ENCODE peak calls at places on chromosomes 12 and 14, in seven cellular contexts. One of them, this sample, is unnamed.

GRCh38 chr12:88351121-88351520 is 209.0 kb downstream of the TMTC3 start:
- DNase-seq in fibroblast of lung: no peak
- DNase-seq in fibroblast of the aortic adventitia: no peak
- DNase-seq in upper lobe of right lung: no peak
- DNase-seq in bronchial epithelial cell: no peak
- DNase-seq in kidney epithelial cell: no peak
- DNase-seq in endothelial cell of umbilical vein: no peak
- DNase-seq in this sample: no peak

GRCh38 chr12:27971606-27972005 is 927 bp downstream of the PTHLH start:
- DNase-seq in fibroblast of lung: no peak
- DNase-seq in fibroblast of the aortic adventitia: no peak
- DNase-seq in upper lobe of right lung: no peak
- DNase-seq in bronchial epithelial cell: no peak
- DNase-seq in kidney epithelial cell: no peak
- DNase-seq in endothelial cell of umbilical vein: no peak
- DNase-seq in this sample: no peak

GRCh38 chr14:22646570-22647254 is 2.6 kb upstream of the OR6J1 start:
- DNase-seq in fibroblast of lung: peak
- DNase-seq in fibroblast of the aortic adventitia: peak
- DNase-seq in upper lobe of right lung: no peak
- DNase-seq in bronchial epithelial cell: peak
- DNase-seq in kidney epithelial cell: no peak
- DNase-seq in endothelial cell of umbilical vein: no peak
- DNase-seq in this sample: no peak

GRCh38 chr14:67675219-67675582 is 769 bp upstream of the VTI1B start:
- DNase-seq in fibroblast of lung: no peak
- DNase-seq in fibroblast of the aortic adventitia: peak
- DNase-seq in upper lobe of right lung: no peak
- DNase-seq in bronchial epithelial cell: no peak
- DNase-seq in kidney epithelial cell: no peak
- DNase-seq in endothelial cell of umbilical vein: peak
- DNase-seq in this sample: no peak

GRCh38 chr14:31204593-31205534 is 2.7 kb downstream of the HECTD1 start:
- DNase-seq in fibroblast of lung: peak
- DNase-seq in fibroblast of the aortic adventitia: no peak
- DNase-seq in upper lobe of right lung: no peak
- DNase-seq in bronchial epithelial cell: no peak
- DNase-seq in kidney epithelial cell: no peak
- DNase-seq in endothelial cell of umbilical vein: no peak
- DNase-seq in this sample: no peak

GRCh38 chr12:109861689-109862314 is 18.5 kb downstream of the GLTP start:
- DNase-seq in fibroblast of lung: no peak
- DNase-seq in fibroblast of the aortic adventitia: no peak
- DNase-seq in upper lobe of right lung: no peak
- DNase-seq in bronchial epithelial cell: no peak
- DNase-seq in kidney epithelial cell: no peak
- DNase-seq in endothelial cell of umbilical vein: no peak
- DNase-seq in this sample: no peak

GRCh38 chr12:13980548-13981295 is 680 bp downstream of the GRIN2B start:
- DNase-seq in fibroblast of lung: no peak
- DNase-seq in fibroblast of the aortic adventitia: no peak
- DNase-seq in upper lobe of right lung: no peak
- DNase-seq in bronchial epithelial cell: no peak
- DNase-seq in kidney epithelial cell: no peak
- DNase-seq in endothelial cell of umbilical vein: no peak
- DNase-seq in this sample: no peak

GRCh38 chr12:46134852-46135251 is 134.0 kb downstream of the SLC38A1 start:
- DNase-seq in fibroblast of lung: no peak
- DNase-seq in fibroblast of the aortic adventitia: no peak
- DNase-seq in upper lobe of right lung: no peak
- DNase-seq in bronchial epithelial cell: no peak
- DNase-seq in kidney epithelial cell: no peak
- DNase-seq in endothelial cell of umbilical vein: no peak
- DNase-seq in this sample: no peak

GRCh38 chr12:85782711-85783110 is 53.5 kb downstream of the RASSF9 start:
- DNase-seq in fibroblast of lung: no peak
- DNase-seq in fibroblast of the aortic adventitia: no peak
- DNase-seq in upper lobe of right lung: no peak
- DNase-seq in bronchial epithelial cell: no peak
- DNase-seq in kidney epithelial cell: no peak
- DNase-seq in endothelial cell of umbilical vein: no peak
- DNase-seq in this sample: no peak

GRCh38 chr12:32400114-32400672 is 835 bp downstream of the FGD4 start:
- DNase-seq in fibroblast of lung: no peak
- DNase-seq in fibroblast of the aortic adventitia: no peak
- DNase-seq in upper lobe of right lung: no peak
- DNase-seq in bronchial epithelial cell: peak
- DNase-seq in kidney epithelial cell: no peak
- DNase-seq in endothelial cell of umbilical vein: peak
- DNase-seq in this sample: no peak

DNA sequence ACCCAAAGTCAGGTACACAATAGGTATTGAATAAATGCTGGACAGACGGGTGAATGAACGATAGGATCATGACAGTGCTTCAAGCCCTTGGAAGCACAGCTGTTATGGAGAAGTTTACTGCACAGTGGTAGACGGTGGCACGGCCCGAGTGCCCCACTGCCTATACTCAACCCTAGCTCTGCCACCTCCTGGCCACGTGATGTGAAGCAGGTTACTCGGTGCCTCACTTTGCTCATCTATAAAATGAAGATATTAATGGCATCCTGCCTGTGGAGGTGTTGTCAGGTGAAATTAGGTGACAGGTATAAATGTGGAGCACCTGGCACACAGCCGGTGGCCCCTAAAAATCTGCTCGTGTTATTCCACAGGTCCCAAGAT is 5.8 kb downstream of the ASB2 start:
- DNase-seq in fibroblast of lung: no peak
- DNase-seq in fibroblast of the aortic adventitia: no peak
- DNase-seq in upper lobe of right lung: no peak
- DNase-seq in bronchial epithelial cell: peak
- DNase-seq in kidney epithelial cell: no peak
- DNase-seq in endothelial cell of umbilical vein: no peak
- DNase-seq in this sample: no peak
- H3K4me3 ChIP-seq in fibroblast of lung: peak
- H3K4me3 ChIP-seq in fibroblast of the aortic adventitia: no peak
- H3K4me3 ChIP-seq in upper lobe of right lung: peak
- H3K4me3 ChIP-seq in bronchial epithelial cell: no peak
- H3K4me3 ChIP-seq in kidney epithelial cell: peak
- H3K4me3 ChIP-seq in endothelial cell of umbilical vein: no peak
- H3K4me3 ChIP-seq in this sample: no peak

DNA sequence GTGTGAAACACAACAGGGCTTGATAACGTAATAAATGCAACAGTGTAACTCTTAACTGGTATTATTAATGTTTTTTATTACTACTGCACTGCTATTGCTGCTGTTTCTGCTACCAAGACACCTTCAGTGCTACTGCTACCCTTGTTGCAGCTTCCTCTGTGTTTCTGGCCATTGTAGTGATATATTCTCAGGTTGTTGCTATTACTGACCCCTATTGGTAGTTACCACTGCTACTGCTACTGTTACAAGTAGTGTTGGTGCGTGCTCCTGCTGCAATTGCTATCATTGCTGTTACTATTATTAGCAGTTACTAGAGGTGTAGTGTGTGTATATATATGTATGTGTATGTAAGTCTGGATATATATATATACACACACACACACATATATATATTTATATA is 87.2 kb upstream of the PTPRB start:
- DNase-seq in fibroblast of lung: no peak
- DNase-seq in fibroblast of the aortic adventitia: peak
- DNase-seq in upper lobe of right lung: no peak
- DNase-seq in bronchial epithelial cell: peak
- DNase-seq in kidney epithelial cell: no peak
- DNase-seq in endothelial cell of umbilical vein: peak
- DNase-seq in this sample: no peak
- TF ChIP-seq CTCF in fibroblast of lung: no peak
- TF ChIP-seq CTCF in fibroblast of the aortic adventitia: no peak
- TF ChIP-seq CTCF in upper lobe of right lung: no peak
- TF ChIP-seq CTCF in bronchial epithelial cell: peak
- TF ChIP-seq CTCF in kidney epithelial cell: peak
- TF ChIP-seq CTCF in endothelial cell of umbilical vein: peak
- TF ChIP-seq CTCF in this sample: peak

GRCh38 chr12:41140117-41140516 is 48.0 kb upstream of the PDZRN4 start:
- DNase-seq in fibroblast of lung: no peak
- DNase-seq in fibroblast of the aortic adventitia: no peak
- DNase-seq in upper lobe of right lung: no peak
- DNase-seq in bronchial epithelial cell: no peak
- DNase-seq in kidney epithelial cell: no peak
- DNase-seq in endothelial cell of umbilical vein: peak
- DNase-seq in this sample: no peak
- H3K4me3 ChIP-seq in fibroblast of lung: no peak
- H3K4me3 ChIP-seq in fibroblast of the aortic adventitia: no peak
- H3K4me3 ChIP-seq in upper lobe of right lung: no peak
- H3K4me3 ChIP-seq in bronchial epithelial cell: no peak
- H3K4me3 ChIP-seq in kidney epithelial cell: no peak
- H3K4me3 ChIP-seq in endothelial cell of umbilical vein: no peak
- H3K4me3 ChIP-seq in this sample: no peak

DNA sequence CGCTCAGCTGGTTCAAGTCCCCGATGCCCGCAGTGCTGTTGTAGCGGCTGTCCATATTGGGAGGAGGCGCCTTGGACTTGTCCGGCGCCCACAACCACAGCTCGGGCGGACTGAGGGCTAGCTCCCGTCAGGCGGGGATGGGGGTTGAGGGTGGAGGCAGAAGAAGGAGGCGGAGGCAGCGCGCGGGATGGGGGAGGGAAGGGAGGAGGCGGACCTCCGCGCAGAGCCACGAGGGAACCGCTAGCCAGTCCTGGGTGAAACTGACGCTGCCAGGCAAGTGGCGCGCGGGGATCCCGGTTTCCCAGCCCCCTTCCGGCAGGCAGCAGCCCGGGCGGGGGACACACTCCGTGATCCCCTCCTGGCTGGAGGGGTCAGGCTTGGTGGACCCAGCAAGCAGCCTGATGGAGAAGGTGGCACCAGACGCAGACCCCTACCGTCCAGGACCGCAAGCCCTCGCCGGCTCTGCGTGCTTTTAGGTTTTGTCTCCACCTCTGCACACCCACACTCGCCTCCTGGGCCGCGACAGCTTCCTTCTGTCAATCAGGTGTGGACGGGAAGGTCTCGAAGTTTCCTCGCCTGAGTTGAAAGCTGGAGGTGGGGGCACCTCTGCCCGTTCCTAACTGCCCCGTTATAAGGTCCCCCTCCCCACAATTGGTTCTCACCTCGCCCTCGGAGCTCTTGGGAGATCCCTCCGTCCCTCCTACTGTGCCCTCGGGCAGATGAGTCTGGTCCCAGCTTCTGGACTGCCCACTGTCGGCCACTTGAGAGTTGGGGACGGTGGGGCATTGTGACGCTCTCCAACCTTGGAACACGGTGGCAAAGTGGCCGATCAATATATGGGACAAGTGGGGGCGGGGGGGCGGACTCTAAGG is at the start of gene CPNE8:
- DNase-seq in fibroblast of lung: no peak
- DNase-seq in fibroblast of the aortic adventitia: peak
- DNase-seq in upper lobe of right lung: peak
- DNase-seq in bronchial epithelial cell: peak
- DNase-seq in kidney epithelial cell: no peak
- DNase-seq in endothelial cell of umbilical vein: peak
- DNase-seq in this sample: no peak
- TF ChIP-seq CTCF in fibroblast of lung: no peak
- TF ChIP-seq CTCF in fibroblast of the aortic adventitia: no peak
- TF ChIP-seq CTCF in upper lobe of right lung: no peak
- TF ChIP-seq CTCF in bronchial epithelial cell: no peak
- TF ChIP-seq CTCF in kidney epithelial cell: no peak
- TF ChIP-seq CTCF in endothelial cell of umbilical vein: no peak
- TF ChIP-seq CTCF in this sample: no peak

DNA sequence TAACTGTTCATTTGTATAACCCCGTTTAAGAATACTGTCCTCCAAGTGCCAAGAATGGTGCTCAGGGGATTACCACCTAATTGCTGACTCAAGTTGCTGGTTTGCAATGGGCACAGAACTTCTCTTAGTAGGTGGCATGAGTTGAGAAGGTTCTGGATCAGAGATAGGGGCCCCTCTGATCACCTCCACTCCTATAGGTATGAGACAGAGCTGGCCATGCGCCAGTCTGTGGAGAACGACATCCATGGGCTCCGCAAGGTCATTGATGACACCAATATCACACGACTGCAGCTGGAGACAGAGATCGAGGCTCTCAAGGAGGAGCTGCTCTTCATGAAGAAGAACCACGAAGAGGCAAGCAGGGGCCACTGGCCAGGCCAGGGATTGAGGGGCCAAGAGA is 1.6 kb downstream of the KRT18 start:
- DNase-seq in fibroblast of lung: no peak
- DNase-seq in fibroblast of the aortic adventitia: no peak
- DNase-seq in upper lobe of right lung: no peak
- DNase-seq in bronchial epithelial cell: no peak
- DNase-seq in kidney epithelial cell: no peak
- DNase-seq in endothelial cell of umbilical vein: no peak
- DNase-seq in this sample: no peak
- H3K4me3 ChIP-seq in fibroblast of lung: no peak
- H3K4me3 ChIP-seq in fibroblast of the aortic adventitia: peak
- H3K4me3 ChIP-seq in upper lobe of right lung: peak
- H3K4me3 ChIP-seq in bronchial epithelial cell: peak
- H3K4me3 ChIP-seq in kidney epithelial cell: peak
- H3K4me3 ChIP-seq in endothelial cell of umbilical vein: peak
- H3K4me3 ChIP-seq in this sample: peak

GRCh38 chr14:25436906-25437305 is 387.0 kb upstream of the STXBP6 start:
- DNase-seq in fibroblast of lung: no peak
- DNase-seq in fibroblast of the aortic adventitia: no peak
- DNase-seq in upper lobe of right lung: no peak
- DNase-seq in bronchial epithelial cell: no peak
- DNase-seq in kidney epithelial cell: no peak
- DNase-seq in endothelial cell of umbilical vein: no peak
- DNase-seq in this sample: no peak

GRCh38 chr14:25430808-25431207 is 380.9 kb upstream of the STXBP6 start:
- DNase-seq in fibroblast of lung: no peak
- DNase-seq in fibroblast of the aortic adventitia: no peak
- DNase-seq in upper lobe of right lung: no peak
- DNase-seq in bronchial epithelial cell: no peak
- DNase-seq in kidney epithelial cell: no peak
- DNase-seq in endothelial cell of umbilical vein: no peak
- DNase-seq in this sample: no peak

DNA sequence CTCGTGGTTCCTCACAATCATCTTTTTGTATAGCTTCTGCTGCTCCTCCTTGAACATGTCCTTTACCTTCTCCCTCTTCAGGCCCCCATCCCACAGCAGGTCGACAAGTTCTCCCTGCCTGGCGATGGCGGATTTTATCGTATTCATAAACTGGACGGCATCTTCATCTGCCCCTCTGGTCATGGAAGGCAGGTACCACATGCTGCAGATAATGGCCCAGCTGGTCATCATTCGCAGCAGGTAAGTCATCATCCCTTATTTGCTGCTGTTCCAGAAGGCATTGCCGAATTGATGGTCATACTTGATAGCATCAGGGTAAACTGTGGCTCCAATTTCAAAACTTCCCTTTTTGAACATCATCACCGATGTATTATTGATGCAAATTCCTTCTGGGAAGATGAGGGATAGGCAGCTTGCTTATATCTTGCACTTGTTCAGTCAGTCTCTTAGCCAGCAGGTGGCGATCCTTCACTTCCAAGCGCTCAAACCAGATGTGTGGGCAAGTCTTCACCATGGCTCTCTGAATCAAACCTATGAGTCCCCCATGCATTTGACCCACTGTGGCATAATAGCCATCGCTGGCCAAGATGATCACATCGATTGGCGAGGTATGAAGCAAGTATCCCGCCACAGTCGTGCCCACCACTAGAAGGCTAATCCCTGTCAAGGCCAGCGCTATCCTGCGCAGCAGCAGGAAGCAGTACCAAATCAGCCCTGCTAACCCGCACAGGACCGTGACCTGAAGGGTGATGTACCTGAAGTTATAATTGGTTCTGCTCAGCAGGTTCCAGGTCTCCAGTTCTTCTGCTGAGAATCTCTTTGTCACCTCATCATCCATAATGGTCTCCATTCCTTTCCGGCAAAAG is 381.5 kb upstream of the STXBP6 start:
- DNase-seq in fibroblast of lung: no peak
- DNase-seq in fibroblast of the aortic adventitia: no peak
- DNase-seq in upper lobe of right lung: no peak
- DNase-seq in bronchial epithelial cell: peak
- DNase-seq in kidney epithelial cell: no peak
- DNase-seq in endothelial cell of umbilical vein: no peak
- DNase-seq in this sample: no peak
- TF ChIP-seq CTCF in fibroblast of lung: no peak
- TF ChIP-seq CTCF in fibroblast of the aortic adventitia: no peak
- TF ChIP-seq CTCF in upper lobe of right lung: peak
- TF ChIP-seq CTCF in bronchial epithelial cell: no peak
- TF ChIP-seq CTCF in kidney epithelial cell: peak
- TF ChIP-seq CTCF in endothelial cell of umbilical vein: no peak
- TF ChIP-seq CTCF in this sample: no peak